ENCODE peak calls at places on chromosomes 1 and 21, in four cellular contexts. One of them, this sample, is unnamed.

GRCh38 chr1:197391303-197392226 is 123.5 kb downstream of the CRB1 start:
- DNase-seq in lower lobe of right lung: no peak
- DNase-seq in natural killer cell: no peak
- DNase-seq in endothelial cell: no peak
- DNase-seq in this sample: no peak

GRCh38 chr1:152036316-152037216 is at the start of gene S100A11:
- DNase-seq in endothelial cell: peak; percentile 84
- DNase-seq in natural killer cell: peak; percentile 63
- DNase-seq in lower lobe of right lung: peak; percentile 97
- DNase-seq in this sample: peak; percentile 58

GRCh38 chr1:39928809-39929587 is 25.9 kb upstream of the MFSD2A start:
- DNase-seq in endothelial cell: no peak
- DNase-seq in natural killer cell: no peak
- DNase-seq in lower lobe of right lung: no peak
- DNase-seq in this sample: no peak

GRCh38 chr1:41078616-41079015 is 57.1 kb upstream of the SLFNL1 start:
- DNase-seq in natural killer cell: no peak
- DNase-seq in lower lobe of right lung: no peak
- DNase-seq in endothelial cell: no peak
- DNase-seq in this sample: no peak

GRCh38 chr1:152013664-152014237 is 20.1 kb upstream of the S100A10 start:
- DNase-seq in endothelial cell: peak; percentile 59
- DNase-seq in natural killer cell: no peak
- DNase-seq in lower lobe of right lung: peak; percentile 65
- DNase-seq in this sample: no peak

GRCh38 chr1:19616489-19616888 is 27.6 kb upstream of the NBL1 start:
- DNase-seq in lower lobe of right lung: no peak
- DNase-seq in endothelial cell: no peak
- DNase-seq in natural killer cell: no peak
- DNase-seq in this sample: no peak

GRCh38 chr1:110055493-110056283 is 14.8 kb downstream of the ALX3 start:
- DNase-seq in natural killer cell: no peak
- DNase-seq in endothelial cell: no peak
- DNase-seq in lower lobe of right lung: no peak
- DNase-seq in this sample: no peak

GRCh38 chr1:113868387-113869083 is 3.0 kb downstream of the PTPN22 start:
- DNase-seq in lower lobe of right lung: no peak
- DNase-seq in endothelial cell: no peak
- DNase-seq in natural killer cell: no peak
- DNase-seq in this sample: no peak

GRCh38 chr1:226643167-226643566 is 94.6 kb downstream of the STUM start:
- DNase-seq in natural killer cell: no peak
- DNase-seq in endothelial cell: no peak
- DNase-seq in lower lobe of right lung: peak; percentile 72
- DNase-seq in this sample: peak; percentile 85

GRCh38 chr1:170620164-170620563 is 43.8 kb upstream of the PRRX1 start:
- DNase-seq in lower lobe of right lung: no peak
- DNase-seq in natural killer cell: no peak
- DNase-seq in endothelial cell: no peak
- DNase-seq in this sample: no peak

GRCh38 chr1:2592672-2593071 is 6.1 kb downstream of the PRXL2B start:
- DNase-seq in endothelial cell: no peak
- DNase-seq in natural killer cell: no peak
- DNase-seq in lower lobe of right lung: peak; percentile 46
- DNase-seq in this sample: no peak

GRCh38 chr21:32603131-32603530 is 9.0 kb downstream of the CFAP298 start:
- DNase-seq in endothelial cell: no peak
- DNase-seq in lower lobe of right lung: no peak
- DNase-seq in natural killer cell: no peak
- DNase-seq in this sample: no peak

GRCh38 chr1:224851850-224852261 is 77.6 kb upstream of the DNAH14 start:
- DNase-seq in endothelial cell: no peak
- DNase-seq in natural killer cell: no peak
- DNase-seq in lower lobe of right lung: no peak
- DNase-seq in this sample: no peak

GRCh38 chr1:241499910-241500309 is 19.6 kb downstream of the FH start:
- DNase-seq in endothelial cell: peak; percentile 12
- DNase-seq in lower lobe of right lung: no peak
- DNase-seq in natural killer cell: no peak
- DNase-seq in this sample: no peak

GRCh38 chr1:36438715-36439114 is 11.5 kb downstream of the OSCP1 start:
- DNase-seq in natural killer cell: no peak
- DNase-seq in endothelial cell: no peak
- DNase-seq in lower lobe of right lung: no peak
- DNase-seq in this sample: no peak

GRCh38 chr1:207355060-207355459 is 33.6 kb downstream of the CD55 start:
- DNase-seq in endothelial cell: no peak
- DNase-seq in natural killer cell: no peak
- DNase-seq in lower lobe of right lung: no peak
- DNase-seq in this sample: no peak

GRCh38 chr1:31102501-31102950 is 37.0 kb upstream of the PUM1 start:
- DNase-seq in lower lobe of right lung: no peak
- DNase-seq in natural killer cell: no peak
- DNase-seq in endothelial cell: no peak
- DNase-seq in this sample: no peak

GRCh38 chr1:161096015-161096414 is 2.1 kb upstream of the KLHDC9 start:
- DNase-seq in natural killer cell: no peak
- DNase-seq in lower lobe of right lung: no peak
- DNase-seq in endothelial cell: no peak
- DNase-seq in this sample: peak; percentile 76

GRCh38 chr1:167966050-167966449 is 29.2 kb upstream of the MPC2 start:
- DNase-seq in lower lobe of right lung: no peak
- DNase-seq in natural killer cell: no peak
- DNase-seq in endothelial cell: no peak
- DNase-seq in this sample: no peak

GRCh38 chr1:35886606-35887431 is 3.8 kb downstream of the AGO1 start:
- DNase-seq in lower lobe of right lung: no peak
- DNase-seq in endothelial cell: no peak
- DNase-seq in natural killer cell: no peak
- DNase-seq in this sample: peak; percentile 41

GRCh38 chr1:157404063-157404501 is 148.2 kb downstream of the FCRL5 start:
- DNase-seq in natural killer cell: no peak
- DNase-seq in endothelial cell: no peak
- DNase-seq in lower lobe of right lung: no peak
- DNase-seq in this sample: no peak

GRCh38 chr1:156106624-156107488 is 7.7 kb upstream of the LMNA start:
- DNase-seq in natural killer cell: no peak
- DNase-seq in endothelial cell: no peak
- DNase-seq in lower lobe of right lung: no peak
- DNase-seq in this sample: no peak

GRCh38 chr1:240455228-240455821 is 156.6 kb downstream of the GREM2 start:
- DNase-seq in lower lobe of right lung: no peak
- DNase-seq in endothelial cell: peak; percentile 10
- DNase-seq in natural killer cell: no peak
- DNase-seq in this sample: peak; percentile 9

GRCh38 chr1:108079550-108079949 is 114.6 kb upstream of the VAV3 start:
- DNase-seq in endothelial cell: peak; percentile 68
- DNase-seq in lower lobe of right lung: no peak
- DNase-seq in natural killer cell: peak; percentile 21
- DNase-seq in this sample: no peak

DNA sequence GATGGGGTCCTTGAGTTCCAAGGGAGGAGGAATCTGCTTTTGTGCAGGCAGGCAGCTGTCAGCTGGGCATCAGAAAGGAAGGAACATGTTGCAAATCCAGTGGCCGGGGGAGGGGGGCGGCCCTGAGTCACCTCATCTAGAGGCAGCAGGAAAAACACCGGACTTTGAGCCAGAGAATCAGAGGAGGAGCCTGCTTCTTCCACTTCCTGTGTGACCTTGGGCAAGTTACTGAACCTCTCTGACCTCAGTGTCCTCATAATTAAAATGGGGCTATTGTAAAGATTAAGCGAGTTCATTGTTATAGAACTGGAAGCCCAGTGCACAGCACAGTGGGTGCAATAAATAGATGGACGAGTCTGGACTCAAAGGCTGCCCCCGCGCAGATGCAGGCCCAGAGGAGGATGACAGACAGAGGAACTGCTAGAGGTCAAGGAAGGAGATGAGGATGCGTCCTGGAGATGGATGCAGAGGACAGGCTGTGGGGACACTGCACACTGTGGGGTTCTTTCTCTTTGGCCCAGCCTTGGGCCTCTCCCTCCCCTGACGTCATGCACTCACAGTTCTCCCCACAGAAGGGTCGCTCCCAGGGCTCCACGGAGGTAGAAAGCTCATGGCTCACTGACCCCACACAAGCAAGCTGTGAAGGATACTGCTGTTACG is 714.3 kb downstream of the MATN1 start:
- DNase-seq in endothelial cell: no peak
- DNase-seq in natural killer cell: no peak
- DNase-seq in lower lobe of right lung: no peak
- DNase-seq in this sample: no peak
- TF ChIP-seq CTCF in endothelial cell: no peak
- TF ChIP-seq CTCF in natural killer cell: no peak
- TF ChIP-seq CTCF in lower lobe of right lung: no peak
- TF ChIP-seq CTCF in this sample: no peak

DNA sequence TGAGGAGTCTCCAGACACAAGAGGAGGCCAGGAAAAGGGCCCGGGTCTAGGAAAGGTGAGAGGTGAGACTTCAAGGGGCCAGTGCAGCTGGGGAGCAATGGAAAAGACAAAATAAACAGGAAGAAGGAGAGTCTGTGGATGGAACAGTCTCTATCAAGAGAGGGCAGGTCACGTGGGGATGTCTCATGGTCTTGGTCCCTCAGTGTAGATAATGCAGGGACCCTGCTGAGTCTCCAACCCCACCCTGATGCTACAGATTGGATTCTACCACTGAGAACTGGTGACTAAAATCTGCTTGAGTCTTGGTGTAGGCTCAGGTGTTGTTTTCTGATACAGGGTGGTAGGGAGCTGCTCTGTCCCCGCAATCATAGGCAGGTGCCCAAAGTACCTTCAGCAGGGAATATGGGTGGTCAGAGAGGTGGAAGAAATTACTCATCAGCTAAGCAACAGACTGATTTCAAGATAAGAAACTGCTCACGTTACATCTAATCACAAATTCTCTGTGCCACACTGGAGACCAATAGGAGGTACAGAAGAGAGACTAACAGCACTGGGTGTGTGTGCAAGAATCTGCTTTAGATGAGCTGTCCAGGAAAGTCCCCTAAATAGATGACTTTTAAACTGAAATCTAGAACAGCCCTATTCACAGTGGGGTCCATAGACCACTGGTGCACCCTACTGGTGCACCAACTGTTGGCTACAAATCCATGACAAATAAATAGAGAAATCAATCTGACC is 101.5 kb upstream of the TLR5 start:
- DNase-seq in endothelial cell: no peak
- DNase-seq in lower lobe of right lung: no peak
- DNase-seq in natural killer cell: no peak
- DNase-seq in this sample: peak; percentile 25
- TF ChIP-seq CTCF in endothelial cell: no peak
- TF ChIP-seq CTCF in lower lobe of right lung: peak; percentile 27
- TF ChIP-seq CTCF in natural killer cell: no peak
- TF ChIP-seq CTCF in this sample: no peak

GRCh38 chr1:202204065-202204464 is 10.5 kb downstream of the LGR6 start:
- DNase-seq in endothelial cell: no peak
- DNase-seq in lower lobe of right lung: no peak
- DNase-seq in natural killer cell: no peak
- DNase-seq in this sample: no peak

GRCh38 chr1:202205523-202206190 is 12.1 kb downstream of the LGR6 start:
- DNase-seq in lower lobe of right lung: no peak
- DNase-seq in endothelial cell: peak; percentile 45
- DNase-seq in natural killer cell: no peak
- DNase-seq in this sample: no peak

GRCh38 chr1:202208458-202208857 is 14.9 kb downstream of the LGR6 start:
- DNase-seq in natural killer cell: no peak
- DNase-seq in lower lobe of right lung: no peak
- DNase-seq in endothelial cell: no peak
- DNase-seq in this sample: no peak

GRCh38 chr1:202210370-202210769 is 16.8 kb downstream of the LGR6 start:
- DNase-seq in lower lobe of right lung: no peak
- DNase-seq in endothelial cell: no peak
- DNase-seq in natural killer cell: no peak
- DNase-seq in this sample: no peak

GRCh38 chr1:202207292-202207691 is 13.7 kb downstream of the LGR6 start:
- DNase-seq in endothelial cell: no peak
- DNase-seq in lower lobe of right lung: no peak
- DNase-seq in natural killer cell: no peak
- DNase-seq in this sample: no peak
- TF ChIP-seq CTCF in endothelial cell: peak; percentile 27
- TF ChIP-seq CTCF in lower lobe of right lung: no peak
- TF ChIP-seq CTCF in natural killer cell: no peak
- TF ChIP-seq CTCF in this sample: no peak

DNA sequence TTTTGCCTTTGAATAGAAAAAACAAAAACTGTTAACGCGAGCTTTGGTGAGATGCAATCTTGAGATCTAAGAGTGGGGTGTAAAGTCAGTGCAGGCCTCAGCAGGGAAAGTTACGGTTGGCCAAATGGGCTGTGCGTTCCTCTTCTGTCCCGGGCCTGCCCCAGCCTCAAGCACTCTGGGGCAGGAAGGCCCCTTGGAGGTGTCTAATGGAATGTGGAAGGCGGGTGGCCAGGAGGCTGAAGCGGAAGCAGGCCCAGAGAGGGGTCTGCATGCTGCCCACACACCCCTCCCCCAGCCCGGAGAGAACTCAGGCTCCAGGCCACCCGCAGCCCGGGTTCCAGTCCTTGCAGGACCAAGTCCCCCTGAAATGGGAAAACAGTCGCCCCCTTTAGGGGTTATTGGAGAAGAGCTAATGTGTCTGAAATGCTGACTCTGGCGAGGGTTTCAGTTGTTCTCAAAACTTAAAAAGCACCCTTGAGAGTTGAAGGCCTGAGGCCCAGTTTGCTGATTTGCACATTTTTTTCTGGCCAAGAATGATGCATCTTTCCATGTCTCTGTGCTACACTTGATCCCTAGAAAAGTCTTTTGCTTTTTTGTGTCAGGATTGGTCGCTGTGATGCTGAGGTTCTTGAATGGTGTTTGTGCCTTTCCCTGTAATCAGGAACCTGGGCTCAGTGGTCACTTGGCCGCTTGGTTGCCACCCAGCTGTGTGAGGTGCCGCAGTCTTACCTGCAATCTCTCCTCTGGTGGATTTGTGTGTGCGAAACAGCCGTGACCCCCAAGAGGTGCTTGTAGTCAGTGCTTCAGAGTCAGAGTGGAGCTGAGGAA is 2.0 kb downstream of the COL18A1 start:
- DNase-seq in natural killer cell: no peak
- DNase-seq in endothelial cell: peak; percentile 41
- DNase-seq in lower lobe of right lung: peak; percentile 43
- DNase-seq in this sample: no peak
- TF ChIP-seq CTCF in natural killer cell: no peak
- TF ChIP-seq CTCF in endothelial cell: no peak
- TF ChIP-seq CTCF in lower lobe of right lung: no peak
- TF ChIP-seq CTCF in this sample: no peak

GRCh38 chr21:25999935-26000582 is 170.5 kb downstream of the APP start:
- DNase-seq in lower lobe of right lung: no peak
- DNase-seq in natural killer cell: no peak
- DNase-seq in endothelial cell: no peak
- DNase-seq in this sample: no peak
- TF ChIP-seq CTCF in lower lobe of right lung: no peak
- TF ChIP-seq CTCF in natural killer cell: no peak
- TF ChIP-seq CTCF in endothelial cell: no peak
- TF ChIP-seq CTCF in this sample: no peak